ENCODE peak calls at places on chromosomes 11 and 22, in five cellular contexts. D is DMS153; R is mesothelial cell of epicardium; P is NK-92 treated with Interleukin-12 subunit alpha and Interleukin-12 subunit beta, amount 100 ng/mL, for 24 hours; L is activated naive CD8-positive, alpha-beta T cell treated with anti-CD3 and anti-CD28 coated beads for 36 hours. I is an unnamed sample.

GRCh38 chr11:74325649-74326645 is 14.5 kb upstream of the P4HA3 start:
- DNase-seq in D (no peak), R (no peak), P (no peak), L (no peak), I (no peak)

GRCh38 chr11:1547467-1548098 is 24.5 kb downstream of the DUSP8 start:
- DNase-seq in D (no peak), R (no peak), P (no peak), L (no peak), I (no peak)

GRCh38 chr22:36741204-36741793 is 34.6 kb downstream of the IFT27 start:
- DNase-seq in D (peak), R (no peak), P (no peak), L (no peak), I (no peak)

GRCh38 chr11:9859491-9860305 is 195.8 kb downstream of the SWAP70 start:
- DNase-seq in D (no peak), R (no peak), P (no peak), L (peak), I (no peak)

GRCh38 chr11:86676533-86677154 is 4.2 kb upstream of the ME3 start:
- DNase-seq in D (peak), R (no peak), P (no peak), L (no peak), I (no peak)

GRCh38 chr22:42399315-42400271 is 32.6 kb downstream of the NFAM1 start:
- DNase-seq in D (peak), R (no peak), P (no peak), L (no peak), I (no peak)

GRCh38 chr11:7448126-7448525 is 37.2 kb upstream of the OLFML1 start:
- DNase-seq in D (no peak), R (no peak), P (no peak), L (no peak), I (no peak)

GRCh38 chr11:131495417-131495816 is 125.0 kb downstream of the NTM start:
- DNase-seq in D (no peak), R (no peak), P (no peak), L (no peak), I (no peak)

GRCh38 chr11:63020671-63021255 is 5.1 kb upstream of the SLC22A8 start:
- DNase-seq in D (no peak), R (no peak), P (no peak), L (peak), I (peak)

GRCh38 chr11:60756307-60757032 is at the start of gene MS4A15:
- DNase-seq in D (no peak), R (no peak), P (no peak), L (no peak), I (peak)

GRCh38 chr22:38290347-38290746 is 17.5 kb upstream of the TMEM184B start:
- DNase-seq in D (no peak), R (no peak), P (no peak), L (no peak), I (no peak)

GRCh38 chr11:5547982-5548381 is 358 bp downstream of the OR52H1 start:
- DNase-seq in D (no peak), R (no peak), P (no peak), L (no peak), I (no peak)

GRCh38 chr11:26573896-26574295 is 1.8 kb upstream of the MUC15 start:
- DNase-seq in D (no peak), R (no peak), P (no peak), L (no peak), I (no peak)

GRCh38 chr11:115364892-115365291 is 139.3 kb downstream of the CADM1 start:
- DNase-seq in D (no peak), R (no peak), P (no peak), L (no peak), I (no peak)

GRCh38 chr11:122843281-122844150 is 5.2 kb downstream of the CRTAM start:
- DNase-seq in D (peak), R (no peak), P (peak), L (peak), I (peak)

GRCh38 chr11:83195176-83195531 is 1.6 kb downstream of the ANKRD42 start:
- DNase-seq in D (no peak), R (no peak), P (no peak), L (no peak), I (no peak)

GRCh38 chr11:129743029-129743846 is 72.4 kb upstream of the TMEM45B start:
- DNase-seq in D (no peak), R (no peak), P (no peak), L (no peak), I (no peak)

GRCh38 chr11:17483505-17483904 is 6.9 kb upstream of the ABCC8 start:
- DNase-seq in D (no peak), R (no peak), P (no peak), L (no peak), I (no peak)

GRCh38 chr11:113188433-113188834 is 125.9 kb upstream of the TTC12 start:
- DNase-seq in D (no peak), R (no peak), P (no peak), L (no peak), I (no peak)

GRCh38 chr22:50068096-50068495 is 10.0 kb upstream of the TTLL8 start:
- DNase-seq in D (no peak), R (no peak), P (no peak), L (no peak), I (no peak)

GRCh38 chr11:2305862-2306823 is 4.3 kb downstream of the TSPAN32 start:
- DNase-seq in D (no peak), R (no peak), P (no peak), L (peak), I (peak)

GRCh38 chr11:59283825-59284772 is 71.4 kb upstream of the MPEG1 start:
- DNase-seq in D (peak), R (no peak), P (no peak), L (peak), I (peak)

I was measured in activated CD8-positive, alpha-beta T cell treated with anti-CD3 and anti-CD28 coated beads, Interleukin-2, amount 10 ng/mL, durations not matched to agents 7 days and 5 days.